ENCODE peak calls at places on chromosomes 13 and 19, in five cellular contexts. C is fibroblast of lung, U is IMR-90, W is neural progenitor cell, L is PC-3. O is an unnamed sample.

GRCh38 chr13:112934075-112934474 is 34.9 kb upstream of the MCF2L start:
- DNase-seq in C (no peak), U (no peak), W (no peak), L (no peak), O (no peak)

GRCh38 chr13:73195091-73195490 is 136.3 kb downstream of the KLF5 start:
- DNase-seq in C (no peak), U (no peak), W (no peak), L (peak; percentile 54), O (no peak)

GRCh38 chr19:18029617-18030338 is 21.8 kb downstream of the ARRDC2 start:
- DNase-seq in C (no peak), U (peak; percentile 32), W (no peak), L (peak; percentile 91), O (peak; percentile 69)

GRCh38 chr13:37134411-37135041 is 29.1 kb upstream of the CSNK1A1L start:
- DNase-seq in C (peak; percentile 82), U (peak; percentile 90), W (no peak), L (no peak), O (no peak)

GRCh38 chr19:56085571-56086275 is 35.4 kb downstream of the ZNF787 start:
- DNase-seq in C (no peak), U (peak; percentile 62), W (no peak), L (no peak), O (no peak)

GRCh38 chr19:32691291-32691951 is at the start of gene NUDT19:
- DNase-seq in C (peak; percentile 78), U (peak; percentile 73), W (peak; percentile 65), L (peak; percentile 76), O (peak; percentile 89)

GRCh38 chr13:37369618-37370017 is 228.9 kb downstream of the POSTN start:
- DNase-seq in C (peak; percentile 33), U (peak; percentile 80), W (no peak), L (no peak), O (no peak)

GRCh38 chr19:38653028-38653571 is 5.7 kb downstream of the ACTN4 start:
- DNase-seq in C (peak; percentile 71), U (peak; percentile 51), W (no peak), L (no peak), O (peak; percentile 83)

GRCh38 chr13:32225494-32225931 is 89.7 kb downstream of the ZAR1L start:
- DNase-seq in C (peak; percentile 69), U (peak; percentile 92), W (no peak), L (no peak), O (no peak)

GRCh38 chr13:104196611-104197010 is 1130.4 kb upstream of the SLC10A2 start:
- DNase-seq in C (no peak), U (no peak), W (no peak), L (no peak), O (no peak)

GRCh38 chr19:55080915-55081772 is 5.5 kb downstream of the EPS8L1 start:
- DNase-seq in C (peak; percentile 53), U (peak; percentile 44), W (peak; percentile 85), L (no peak), O (peak; percentile 96)

GRCh38 chr13:49667773-49668172 is 23.5 kb downstream of the EBPL start:
- DNase-seq in C (no peak), U (peak; percentile 44), W (no peak), L (peak; percentile 54), O (no peak)

GRCh38 chr13:20828540-20829364 is 55.0 kb upstream of the EEF1AKMT1 start:
- DNase-seq in C (peak; percentile 77), U (peak; percentile 64), W (peak; percentile 72), L (peak; percentile 75), O (peak; percentile 47)

GRCh38 chr19:17405250-17406038 is at the start of gene BST2:
- DNase-seq in C (no peak), U (peak; percentile 37), W (peak; percentile 53), L (no peak), O (peak; percentile 38)

GRCh38 chr13:113837554-113838355 is 26.1 kb downstream of the GAS6 start:
- DNase-seq in C (peak; percentile 99), U (peak; percentile 98), W (no peak), L (peak; percentile 84), O (peak; percentile 86)

GRCh38 chr19:35797663-35798062 is 15.0 kb downstream of the PRODH2 start:
- DNase-seq in C (no peak), U (no peak), W (peak; percentile 51), L (no peak), O (no peak)
- TF ChIP-seq CTCF in C (no peak), U (no peak), W (no peak), L (no peak), O (no peak)

DNA sequence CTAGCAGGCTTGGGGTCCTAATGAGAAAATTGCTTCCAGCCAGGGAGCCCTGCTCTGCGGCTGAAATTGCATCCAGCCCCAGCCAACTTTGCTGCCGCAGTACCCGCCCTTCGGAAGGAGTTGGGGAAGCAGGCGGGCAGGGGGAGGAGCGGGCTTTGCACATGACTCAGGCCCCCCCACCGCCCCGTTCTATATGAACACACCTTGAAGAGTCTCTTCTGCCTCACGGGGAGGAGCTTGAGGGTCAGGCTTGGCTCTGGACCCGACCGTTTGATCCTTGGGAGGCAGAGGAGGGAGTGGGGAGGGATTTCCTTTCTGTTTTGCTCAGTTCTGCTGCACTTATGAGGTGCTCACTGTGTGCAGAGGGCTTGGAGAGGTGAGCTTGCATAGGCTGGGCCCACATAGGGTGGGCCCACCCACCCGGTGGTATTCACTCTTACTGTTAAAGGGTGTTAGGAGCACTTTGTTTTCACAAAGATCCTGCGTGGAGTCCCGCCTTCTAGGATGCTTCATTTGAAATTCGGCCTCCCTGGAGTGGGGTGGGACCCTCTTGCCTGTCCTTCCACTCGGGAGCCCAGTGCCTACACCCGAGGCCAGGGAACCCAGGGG is 46.5 kb downstream of the LYL1 start:
- DNase-seq in C (peak; percentile 56), U (peak; percentile 71), W (peak; percentile 49), L (peak; percentile 97), O (no peak)
- H3K4me1 ChIP-seq in C (peaks cover 73% of the 10 kb centered on the region), U (peaks cover 77% of the 10 kb centered on the region), W (peaks cover 85% of the 10 kb centered on the region), L (peaks cover 81% of the 10 kb centered on the region), O (peaks cover 34% of the 10 kb centered on the region)

GRCh38 chr13:41006951-41007350 is 12.2 kb downstream of the ELF1 start:
- DNase-seq in C (no peak), U (no peak), W (no peak), L (no peak), O (no peak)
- H3K9ac ChIP-seq in C (no peak overlapping the region), U (no peak overlapping the region), W (no peak overlapping the region), L (no peak overlapping the region), O (no peak overlapping the region)

GRCh38 chr19:7767487-7767886 is 4.4 kb downstream of the CLEC4M start:
- DNase-seq in C (no peak), U (no peak), W (no peak), L (no peak), O (no peak)
- TF ChIP-seq CTCF in C (no peak), U (no peak), W (no peak), L (no peak), O (no peak)

DNA sequence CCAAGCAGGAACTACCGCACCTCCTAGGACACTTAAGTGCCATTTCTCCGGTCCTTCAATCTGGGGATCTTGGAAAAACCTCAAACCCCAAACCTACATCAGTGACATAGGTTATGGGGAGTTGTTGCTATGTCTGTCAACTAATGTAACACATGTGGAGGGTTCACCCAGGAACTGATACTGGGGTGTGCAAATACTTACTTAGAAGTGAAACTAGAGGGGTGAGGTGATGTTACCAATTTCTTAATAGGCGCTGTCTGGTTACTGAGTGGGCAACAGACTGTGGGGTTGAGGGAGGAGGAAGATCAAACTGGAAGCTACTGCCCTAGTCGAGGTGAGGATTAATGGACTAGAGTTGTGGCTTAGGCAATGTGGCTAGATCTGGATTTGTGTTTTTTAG is 1.9 kb downstream of the ZNF586 start:
- DNase-seq in C (no peak), U (no peak), W (no peak), L (no peak), O (no peak)
- H3K4me1 ChIP-seq in C (no peaks in the 10 kb centered on the region), U (peaks cover 3% of the 10 kb centered on the region), W (peaks cover 11% of the 10 kb centered on the region), L (peaks cover 6% of the 10 kb centered on the region), O (peaks cover 4% of the 10 kb centered on the region)